ENCODE peak calls at places on chromosomes 7 and 10, in four cellular contexts. I is left ventricle myocardium inferior, L is Peyer's patch, J is small intestine. P is an unnamed sample.
A peak's percentile ranks its signal among the peaks of the same experiment; 100 is the strongest.

GRCh38 chr7:8290645-8291308 is 28.8 kb upstream of the ICA1 start:
- DNase-seq in I (no peak), L (no peak), J (peak; percentile 73), P (no peak)

GRCh38 chr7:6443372-6443941 is 4.3 kb downstream of the DAGLB start:
- DNase-seq in L (no peak), I (no peak), J (no peak), P (peak; percentile 88)

GRCh38 chr10:71359364-71360046 is 37.2 kb upstream of the CDH23 start:
- DNase-seq in J (no peak), L (no peak), I (no peak), P (no peak)

GRCh38 chr7:45089314-45089891 is 634 bp upstream of the NACAD start:
- DNase-seq in L (peak; percentile 56), I (peak; percentile 56), J (peak; percentile 38), P (peak; percentile 49)

GRCh38 chr7:5396542-5396941 is 27.1 kb downstream of the TNRC18 start:
- DNase-seq in I (no peak), J (no peak), L (no peak), P (peak; percentile 23)

GRCh38 chr7:21945374-21946227 is at the start of gene CDCA7L:
- DNase-seq in J (peak; percentile 63), L (peak; percentile 81), I (peak; percentile 83), P (peak; percentile 88)

GRCh38 chr10:132861884-132862461 is 76.0 kb upstream of the NKX6-2 start:
- DNase-seq in I (peak; percentile 12), J (no peak), L (peak; percentile 38), P (no peak)

GRCh38 chr7:18116661-18117060 is 89.0 kb upstream of the PRPS1L1 start:
- DNase-seq in J (no peak), I (no peak), L (no peak), P (no peak)

GRCh38 chr10:92222603-92223275 is 68.1 kb downstream of the CPEB3 start:
- DNase-seq in J (no peak), L (no peak), I (no peak), P (peak; percentile 59)

GRCh38 chr7:101532000-101532399 is 97.1 kb downstream of the MYL10 start:
- DNase-seq in J (no peak), I (no peak), L (no peak), P (no peak)

GRCh38 chr10:61480226-61480625 is 27.0 kb upstream of the TMEM26 start:
- DNase-seq in I (no peak), J (no peak), L (no peak), P (no peak)

GRCh38 chr7:134784251-134785049 is 5.0 kb downstream of the CALD1 start:
- DNase-seq in L (no peak), J (no peak), I (no peak), P (no peak)

GRCh38 chr7:134782121-134782623 is 2.7 kb downstream of the CALD1 start:
- DNase-seq in L (no peak), J (no peak), I (no peak), P (peak; percentile 66)

GRCh38 chr7:134781171-134781570 is 1.7 kb downstream of the CALD1 start:
- DNase-seq in L (no peak), J (no peak), I (no peak), P (no peak)

GRCh38 chr7:134785842-134786241 is 6.4 kb downstream of the CALD1 start:
- DNase-seq in J (no peak), L (no peak), I (no peak), P (no peak)

DNA sequence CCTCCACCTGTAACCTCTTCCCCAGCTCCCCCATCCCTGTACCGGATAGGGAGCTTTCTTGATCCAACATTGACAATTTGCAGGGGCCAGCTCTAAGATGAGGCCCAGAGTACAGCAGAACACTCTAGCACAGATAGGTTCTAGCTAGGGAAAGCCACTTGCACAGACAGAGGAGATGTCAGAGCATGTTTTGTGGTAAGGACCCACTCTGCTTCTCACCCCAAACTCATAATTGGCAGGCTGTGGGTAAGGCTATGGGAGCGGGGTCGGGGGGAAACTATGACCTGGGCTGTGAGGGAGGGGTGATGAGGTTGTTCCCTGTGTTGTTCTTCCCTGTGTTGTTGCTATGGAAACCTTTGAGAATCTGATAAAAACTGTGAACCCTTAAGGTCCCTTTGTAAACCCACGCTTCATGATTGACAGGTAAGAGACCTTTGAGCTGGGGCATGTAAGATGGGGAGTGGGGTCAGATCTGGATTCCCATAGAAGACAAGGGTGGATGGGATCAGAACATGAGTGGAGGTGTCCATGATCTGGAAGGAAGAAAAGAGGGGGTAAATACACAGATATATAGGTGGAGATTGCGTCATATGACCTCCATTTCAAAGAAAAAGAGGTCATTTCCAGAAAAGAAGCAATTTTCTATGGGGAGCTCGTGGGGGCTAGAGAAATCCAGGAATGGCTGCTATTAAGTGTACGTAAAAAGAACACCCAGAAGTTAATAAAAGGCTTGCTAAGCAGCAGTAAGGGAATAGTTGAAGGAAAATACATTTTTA is 4.0 kb downstream of the CALD1 start:
- DNase-seq in I (no peak), L (no peak), J (no peak), P (no peak)
- H3K4me1 ChIP-seq in I (peaks cover 94% of the 10 kb centered on the region), L (no peaks in the 10 kb centered on the region), J (no peaks in the 10 kb centered on the region), P (peaks cover 20% of the 10 kb centered on the region)

GRCh38 chr7:156969972-156970420 is 20.5 kb downstream of the NOM1 start:
- DNase-seq in I (no peak), L (no peak), J (peak; percentile 31), P (peak; percentile 24)
- H3K36me3 ChIP-seq in I (peaks cover 75% of the 10 kb centered on the region), L (no peaks in the 10 kb centered on the region), J (peaks cover 11% of the 10 kb centered on the region), P (peaks cover 19% of the 10 kb centered on the region)

DNA sequence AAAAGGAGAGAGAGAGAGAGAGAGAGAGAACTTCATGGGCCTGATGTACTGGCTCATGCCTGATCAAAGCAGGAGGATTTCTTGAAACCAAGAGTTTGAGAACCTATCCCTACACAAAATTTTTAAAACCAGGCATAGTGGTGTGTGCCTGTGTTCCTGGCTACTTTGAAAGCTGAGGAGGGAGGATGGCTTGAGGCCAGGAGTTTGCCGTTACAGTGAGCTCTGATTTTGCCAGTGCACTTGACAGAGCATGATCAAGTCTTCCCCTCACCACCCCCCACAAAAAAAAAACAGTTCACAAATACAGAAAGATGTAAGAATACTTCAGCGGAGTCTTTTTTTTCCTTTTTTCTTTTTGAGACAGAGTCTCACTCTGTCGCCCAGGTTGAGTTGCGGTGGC is 52.1 kb upstream of the CCAR1 start:
- DNase-seq in I (no peak), J (no peak), L (no peak), P (no peak)
- H3K4me1 ChIP-seq in I (no peaks in the 10 kb centered on the region), J (no peaks in the 10 kb centered on the region), L (no peaks in the 10 kb centered on the region), P (no peaks in the 10 kb centered on the region)

DNA sequence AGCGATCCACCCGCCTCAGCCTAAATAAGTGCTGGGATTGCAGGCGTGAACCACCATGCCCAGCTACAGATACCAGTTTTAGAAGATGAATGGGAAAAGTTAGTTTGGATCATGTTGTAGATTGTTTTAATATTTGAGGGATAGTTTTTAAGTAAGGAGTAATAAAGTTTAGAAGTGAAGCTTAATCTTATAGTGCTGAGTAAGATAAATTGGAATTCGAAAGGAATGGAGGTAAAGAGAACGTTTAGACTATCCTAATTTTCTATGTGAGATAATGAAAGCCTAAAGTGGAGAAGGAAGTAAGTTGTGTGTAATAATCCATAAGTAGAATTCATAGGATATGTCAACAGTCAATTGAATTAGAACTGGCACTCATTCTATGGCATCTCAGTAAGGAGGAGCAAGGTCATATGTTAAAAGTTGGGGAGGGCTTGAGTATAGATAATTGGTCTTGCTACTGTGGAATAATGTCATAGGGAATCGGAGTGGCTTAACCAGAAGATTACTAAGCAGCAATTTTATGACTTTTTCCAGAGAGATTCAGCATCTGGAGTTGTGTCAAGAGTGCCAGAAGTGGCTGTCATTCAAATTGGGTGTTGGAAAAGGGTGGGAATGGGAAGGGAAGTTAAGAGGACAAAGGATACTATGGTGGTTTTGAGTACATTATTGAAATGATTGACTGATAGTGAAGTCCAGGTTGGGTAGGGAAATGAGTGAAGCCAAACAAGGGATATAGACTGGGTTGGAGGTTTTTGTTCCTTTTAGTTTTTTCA is 12.1 kb downstream of the TAX1BP1 start:
- DNase-seq in L (no peak), I (no peak), J (no peak), P (no peak)
- H3K36me3 ChIP-seq in L (no peaks in the 10 kb centered on the region), I (peaks cover 51% of the 10 kb centered on the region), J (peaks cover 6% of the 10 kb centered on the region), P (peaks cover 37% of the 10 kb centered on the region)

GRCh38 chr10:103448751-103449150 is 3.4 kb downstream of the CALHM2 start:
- DNase-seq in L (no peak), J (no peak), I (peak; percentile 69), P (no peak)

GRCh38 chr10:103449208-103450144 is 2.7 kb downstream of the CALHM2 start:
- DNase-seq in L (no peak), J (no peak), I (no peak), P (no peak)

GRCh38 chr10:103445366-103445765 is 6.8 kb downstream of the CALHM2 start:
- DNase-seq in J (no peak), I (no peak), L (no peak), P (no peak)

GRCh38 chr10:103445767-103446567 is 6.2 kb downstream of the CALHM2 start:
- DNase-seq in J (no peak), L (no peak), I (peak; percentile 82), P (peak; percentile 84)

GRCh38 chr10:103447187-103447586 is 5.0 kb downstream of the CALHM2 start:
- DNase-seq in I (no peak), J (no peak), L (no peak), P (no peak)
- H3K4me1 ChIP-seq in I (peaks cover 96% of the 10 kb centered on the region), J (no peaks in the 10 kb centered on the region), L (no peaks in the 10 kb centered on the region), P (no peaks in the 10 kb centered on the region)

GRCh38 chr10:63313066-63313465 is 152.7 kb downstream of the JMJD1C start:
- DNase-seq in I (no peak), L (no peak), J (no peak), P (no peak)

GRCh38 chr10:63314020-63314419 is 151.8 kb downstream of the JMJD1C start:
- DNase-seq in I (no peak), L (no peak), J (no peak), P (no peak)

GRCh38 chr10:63319231-63319630 is 146.5 kb downstream of the JMJD1C start:
- DNase-seq in L (no peak), I (no peak), J (no peak), P (no peak)

GRCh38 chr10:63320683-63321082 is 145.1 kb downstream of the JMJD1C start:
- DNase-seq in J (no peak), L (no peak), I (no peak), P (no peak)

DNA sequence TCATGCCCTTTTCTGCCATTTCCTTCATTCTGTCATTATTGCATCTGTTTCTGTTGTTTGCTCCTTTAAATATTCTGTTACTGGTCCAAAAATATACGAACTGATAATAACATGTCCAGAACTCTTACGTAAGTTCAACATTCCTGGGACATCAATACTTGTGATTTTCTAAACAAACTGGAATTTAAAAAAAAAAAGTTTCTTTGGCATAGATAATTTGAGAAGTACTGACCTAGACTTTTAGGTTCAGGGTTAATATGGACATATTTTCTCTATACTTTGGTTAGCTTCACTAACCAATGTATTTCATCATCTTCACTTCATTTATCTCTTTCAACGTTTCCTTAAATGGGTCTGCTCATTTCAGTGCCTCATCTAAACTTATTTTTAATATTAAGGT is 147.3 kb downstream of the JMJD1C start:
- DNase-seq in L (no peak), I (no peak), J (no peak), P (no peak)
- H3K36me3 ChIP-seq in L (no peaks in the 10 kb centered on the region), I (no peaks in the 10 kb centered on the region), J (peaks cover 4% of the 10 kb centered on the region), P (no peaks in the 10 kb centered on the region)

P was measured in cardiac muscle cell.